ENCODE peak calls at places on chromosome X, in ten cellular contexts. T, E, F, N, P, S, X, K, O and B are unnamed samples.

GRCh38 chrX:85243761-85244410 is at the start of the genes SATL1 and ZNF711:
- DNase-seq in T (peak; percentile 61), E (no peak), F (peak; percentile 39), N (peak; percentile 40), P (peak; percentile 13), S (peak; percentile 14), X (peak; percentile 51), K (peak; percentile 42), O (peak; percentile 42), B (peak; percentile 13)

GRCh38 chrX:134718329-134719317 is 60.4 kb upstream of the PLAC1 start:
- DNase-seq in T (peak; percentile 94), E (no peak), F (peak; percentile 20), N (peak; percentile 52), P (no peak), S (peak; percentile 80), X (peak; percentile 95), K (peak; percentile 40), O (no peak), B (peak; percentile 54)

GRCh38 chrX:8846271-8846670 is 45.1 kb upstream of the FAM9A start:
- DNase-seq in T (no peak), E (no peak), F (no peak), N (no peak), P (no peak), S (no peak), X (no peak), K (no peak), O (no peak), B (no peak)

GRCh38 chrX:97027384-97027922 is 143.7 kb downstream of the RPA4 start:
- DNase-seq in T (no peak), E (no peak), F (no peak), N (no peak), P (no peak), S (no peak), X (peak; percentile 23), K (no peak), O (no peak), B (no peak)

GRCh38 chrX:47248576-47248975 is 15.8 kb downstream of the USP11 start:
- DNase-seq in T (no peak), E (no peak), F (no peak), N (no peak), P (no peak), S (no peak), X (no peak), K (no peak), O (no peak), B (no peak)

GRCh38 chrX:155068165-155068564 is 2.8 kb downstream of the CMC4 start:
- DNase-seq in T (peak; percentile 44), E (no peak), F (no peak), N (no peak), P (no peak), S (peak; percentile 41), X (peak; percentile 70), K (no peak), O (no peak), B (no peak)

GRCh38 chrX:7927259-7928167 is at the start of gene PNPLA4:
- DNase-seq in T (peak; percentile 73), E (peak; percentile 46), F (peak; percentile 74), N (peak; percentile 66), P (peak; percentile 69), S (peak; percentile 55), X (peak; percentile 64), K (peak; percentile 93), O (peak; percentile 76), B (peak; percentile 72)

GRCh38 chrX:16771483-16772398 is 14.5 kb upstream of the TXLNG start:
- DNase-seq in T (peak; percentile 57), E (no peak), F (no peak), N (no peak), P (no peak), S (peak; percentile 50), X (peak; percentile 86), K (no peak), O (no peak), B (peak; percentile 81)

GRCh38 chrX:9530848-9531274 is 66.0 kb downstream of the TBL1X start:
- DNase-seq in T (peak; percentile 68), E (no peak), F (peak; percentile 6), N (peak; percentile 79), P (peak; percentile 46), S (peak; percentile 76), X (peak; percentile 88), K (peak; percentile 71), O (no peak), B (no peak)

GRCh38 chrX:12947545-12948235 is 27.2 kb upstream of the TMSB4X start:
- DNase-seq in T (no peak), E (no peak), F (no peak), N (no peak), P (no peak), S (no peak), X (no peak), K (no peak), O (no peak), B (no peak)

GRCh38 chrX:139025822-139026221 is 314.3 kb upstream of the FGF13 start:
- DNase-seq in T (no peak), E (no peak), F (no peak), N (no peak), P (no peak), S (no peak), X (no peak), K (no peak), O (no peak), B (no peak)

GRCh38 chrX:149370097-149370496 is 135.0 kb downstream of the IDS start:
- DNase-seq in T (no peak), E (no peak), F (no peak), N (no peak), P (no peak), S (no peak), X (no peak), K (no peak), O (no peak), B (no peak)

GRCh38 chrX:18674788-18675735 is 3.2 kb upstream of the RS1 start:
- DNase-seq in T (peak; percentile 80), E (peak; percentile 14), F (peak; percentile 69), N (peak; percentile 73), P (peak; percentile 67), S (peak; percentile 62), X (peak; percentile 54), K (peak; percentile 74), O (peak; percentile 73), B (peak; percentile 24)

GRCh38 chrX:41010188-41010846 is 74.9 kb upstream of the USP9X start:
- DNase-seq in T (peak; percentile 91), E (peak; percentile 10), F (peak; percentile 70), N (peak; percentile 82), P (peak; percentile 23), S (peak; percentile 47), X (peak; percentile 88), K (peak; percentile 79), O (peak; percentile 53), B (no peak)

GRCh38 chrX:16491461-16491860 is 158.5 kb upstream of the S100G start:
- DNase-seq in T (no peak), E (no peak), F (no peak), N (no peak), P (no peak), S (no peak), X (no peak), K (no peak), O (no peak), B (no peak)

GRCh38 chrX:18719852-18720251 is 12.4 kb downstream of the PPEF1 start:
- DNase-seq in T (no peak), E (no peak), F (peak; percentile 7), N (no peak), P (no peak), S (no peak), X (no peak), K (no peak), O (no peak), B (no peak)

GRCh38 chrX:33161829-33162228 is 49.5 kb downstream of the DMD start:
- DNase-seq in T (no peak), E (no peak), F (no peak), N (no peak), P (no peak), S (no peak), X (no peak), K (no peak), O (no peak), B (no peak)
- TF ChIP-seq POLR2A in T (no peak), E (no peak), F (no peak), N (no peak), P (no peak), S (no peak), X (no peak), K (no peak), O (no peak), B (no peak)

DNA sequence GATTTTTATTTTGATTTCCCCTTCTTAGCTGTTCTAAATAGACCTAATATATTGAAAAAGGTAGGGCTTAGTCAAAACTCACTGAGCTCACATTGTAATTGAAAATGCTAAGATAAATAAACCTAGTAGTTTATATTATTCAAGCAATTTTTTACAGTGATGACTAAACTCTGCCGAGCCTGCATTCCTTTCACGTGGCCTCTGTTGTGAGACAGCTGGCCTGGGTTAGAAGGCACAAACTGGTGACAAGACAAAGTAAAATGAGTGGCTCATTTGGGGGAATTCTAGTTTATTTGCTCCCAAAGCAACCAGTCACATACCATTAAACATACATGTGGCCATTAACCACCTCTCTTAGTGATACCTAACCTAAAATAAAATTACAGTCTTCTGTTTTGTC is 169.4 kb upstream of the TEX13C start:
- DNase-seq in T (no peak), E (no peak), F (no peak), N (no peak), P (no peak), S (no peak), X (peak; percentile 0), K (no peak), O (no peak), B (no peak)
- TF ChIP-seq POLR2A in T (no peak), E (no peak), F (no peak), N (no peak), P (no peak), S (no peak), X (no peak), K (no peak), O (no peak), B (no peak)

DNA sequence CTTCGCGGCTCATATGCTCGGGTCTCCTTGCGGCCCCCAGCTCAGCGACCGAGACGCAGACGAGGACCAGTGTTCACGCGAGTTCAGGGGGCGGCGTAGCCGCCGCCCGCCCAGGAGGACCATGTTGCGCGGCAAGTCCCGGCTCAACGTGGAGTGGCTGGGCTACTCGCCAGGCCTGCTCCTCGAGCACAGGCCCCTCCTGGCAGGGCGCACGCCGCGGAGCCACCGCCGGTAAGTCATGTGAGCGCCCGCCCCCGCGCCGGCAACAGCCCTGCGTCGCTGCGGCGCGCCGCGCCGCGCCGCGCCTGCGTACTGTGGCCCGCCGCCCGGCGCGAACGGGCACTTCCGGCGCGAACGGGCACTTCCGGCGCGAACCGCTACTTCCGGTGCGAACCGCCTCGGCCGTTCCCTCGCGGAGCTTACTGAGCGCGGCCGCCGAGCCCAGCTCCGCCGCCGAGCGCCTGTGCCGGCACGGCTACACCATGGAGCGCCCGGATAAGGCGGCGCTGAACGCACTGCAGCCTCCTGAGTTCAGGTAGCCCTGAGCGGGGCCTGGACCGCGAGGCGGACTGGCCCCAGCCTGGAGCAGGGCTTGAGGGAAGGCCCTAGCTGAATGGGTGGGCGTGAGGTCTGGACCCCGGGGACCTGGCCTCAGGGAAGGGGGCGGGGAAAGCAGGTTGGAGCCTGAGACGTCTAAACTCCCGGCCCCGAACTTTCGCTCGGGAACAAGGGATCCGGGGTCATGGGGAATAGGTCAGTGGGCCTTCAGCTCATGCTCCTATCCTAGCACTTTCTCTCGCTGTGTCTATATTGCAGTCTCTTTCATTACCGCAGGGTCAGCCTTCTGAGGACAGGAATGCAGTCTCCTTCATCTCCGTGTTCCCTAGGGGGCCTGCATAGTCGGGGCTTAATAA is at the start of gene VMA21:
- DNase-seq in T (peak; percentile 81), E (peak; percentile 15), F (peak; percentile 77), N (peak; percentile 87), P (peak; percentile 57), S (peak; percentile 61), X (peak; percentile 82), K (peak; percentile 88), O (peak; percentile 78), B (peak; percentile 7)
- TF ChIP-seq POLR2A in T (no peak), E (peak; percentile 43), F (no peak), N (peak; percentile 69), P (peak; percentile 78), S (peak; percentile 64), X (peak; percentile 32), K (no peak), O (peak; percentile 26), B (peak; percentile 24)

GRCh38 chrX:48521353-48522243 is at the start of gene EBP:
- DNase-seq in T (peak; percentile 83), E (peak; percentile 69), F (peak; percentile 86), N (peak; percentile 85), P (peak; percentile 84), S (peak; percentile 96), X (peak; percentile 77), K (peak; percentile 92), O (peak; percentile 90), B (peak; percentile 88)
- TF ChIP-seq POLR2A in T (peak; percentile 71), E (peak; percentile 69), F (peak; percentile 63), N (peak; percentile 48), P (peak; percentile 79), S (peak; percentile 35), X (peak; percentile 35), K (no peak), O (peak; percentile 22), B (no peak)